ENCODE peak calls at places on chromosomes 6 and 20, in seven cellular contexts. One of them, this sample, is unnamed.

GRCh38 chr6:130517444-130517931 is 151.7 kb downstream of the TMEM200A start:
- DNase-seq in vagina: no peak
- DNase-seq in heart right ventricle: no peak
- DNase-seq in AG10803: peak
- DNase-seq in body of pancreas: no peak
- DNase-seq in astrocyte of the spinal cord: peak
- DNase-seq in psoas muscle: no peak
- DNase-seq in this sample: no peak

GRCh38 chr20:35283441-35284266 is 918 bp downstream of the EIF6 start:
- DNase-seq in AG10803: no peak
- DNase-seq in body of pancreas: no peak
- DNase-seq in psoas muscle: no peak
- DNase-seq in heart right ventricle: no peak
- DNase-seq in astrocyte of the spinal cord: no peak
- DNase-seq in vagina: no peak
- DNase-seq in this sample: no peak

GRCh38 chr6:37695857-37696219 is 1.8 kb downstream of the MDGA1 start:
- DNase-seq in vagina: no peak
- DNase-seq in psoas muscle: no peak
- DNase-seq in body of pancreas: no peak
- DNase-seq in AG10803: peak
- DNase-seq in astrocyte of the spinal cord: no peak
- DNase-seq in heart right ventricle: no peak
- DNase-seq in this sample: no peak

GRCh38 chr20:52864895-52865590 is 107.1 kb upstream of the TSHZ2 start:
- DNase-seq in astrocyte of the spinal cord: no peak
- DNase-seq in psoas muscle: no peak
- DNase-seq in heart right ventricle: no peak
- DNase-seq in body of pancreas: no peak
- DNase-seq in AG10803: no peak
- DNase-seq in vagina: no peak
- DNase-seq in this sample: no peak

GRCh38 chr20:5122861-5123260 is 3.1 kb upstream of the PCNA start:
- DNase-seq in body of pancreas: no peak
- DNase-seq in heart right ventricle: no peak
- DNase-seq in psoas muscle: no peak
- DNase-seq in vagina: no peak
- DNase-seq in AG10803: no peak
- DNase-seq in astrocyte of the spinal cord: no peak
- DNase-seq in this sample: peak

GRCh38 chr6:122610690-122611455 is 668 bp downstream of the PKIB start:
- DNase-seq in psoas muscle: peak
- DNase-seq in vagina: no peak
- DNase-seq in heart right ventricle: peak
- DNase-seq in astrocyte of the spinal cord: peak
- DNase-seq in AG10803: no peak
- DNase-seq in body of pancreas: peak
- DNase-seq in this sample: no peak

GRCh38 chr6:35948725-35949124 is 27.8 kb upstream of the SRPK1 start:
- DNase-seq in body of pancreas: no peak
- DNase-seq in AG10803: no peak
- DNase-seq in astrocyte of the spinal cord: peak
- DNase-seq in heart right ventricle: no peak
- DNase-seq in psoas muscle: no peak
- DNase-seq in vagina: no peak
- DNase-seq in this sample: peak

GRCh38 chr20:19781235-19781634 is 23.2 kb downstream of the RIN2 start:
- DNase-seq in AG10803: no peak
- DNase-seq in psoas muscle: no peak
- DNase-seq in heart right ventricle: no peak
- DNase-seq in vagina: no peak
- DNase-seq in astrocyte of the spinal cord: no peak
- DNase-seq in body of pancreas: no peak
- DNase-seq in this sample: no peak

GRCh38 chr6:23036401-23036983 is 467.1 kb downstream of the HDGFL1 start:
- DNase-seq in heart right ventricle: no peak
- DNase-seq in AG10803: no peak
- DNase-seq in vagina: no peak
- DNase-seq in body of pancreas: no peak
- DNase-seq in astrocyte of the spinal cord: peak
- DNase-seq in psoas muscle: no peak
- DNase-seq in this sample: no peak

GRCh38 chr20:17896247-17896723 is 72.3 kb downstream of the SNX5 start:
- DNase-seq in heart right ventricle: no peak
- DNase-seq in body of pancreas: no peak
- DNase-seq in vagina: no peak
- DNase-seq in psoas muscle: no peak
- DNase-seq in astrocyte of the spinal cord: no peak
- DNase-seq in AG10803: no peak
- DNase-seq in this sample: no peak

GRCh38 chr6:31776563-31776960 is 566 bp downstream of the VWA7 start:
- DNase-seq in psoas muscle: no peak
- DNase-seq in vagina: no peak
- DNase-seq in AG10803: no peak
- DNase-seq in heart right ventricle: no peak
- DNase-seq in astrocyte of the spinal cord: no peak
- DNase-seq in body of pancreas: no peak
- DNase-seq in this sample: no peak

GRCh38 chr6:147127587-147127986 is 76.6 kb upstream of the STXBP5 start:
- DNase-seq in heart right ventricle: no peak
- DNase-seq in astrocyte of the spinal cord: no peak
- DNase-seq in AG10803: peak
- DNase-seq in vagina: no peak
- DNase-seq in psoas muscle: no peak
- DNase-seq in body of pancreas: no peak
- DNase-seq in this sample: no peak

GRCh38 chr6:31626952-31627351 is 6.4 kb downstream of the PRRC2A start:
- DNase-seq in psoas muscle: no peak
- DNase-seq in astrocyte of the spinal cord: no peak
- DNase-seq in heart right ventricle: no peak
- DNase-seq in AG10803: no peak
- DNase-seq in body of pancreas: no peak
- DNase-seq in vagina: no peak
- DNase-seq in this sample: no peak

GRCh38 chr6:2101213-2101612 is 144.2 kb downstream of the GMDS start:
- DNase-seq in body of pancreas: no peak
- DNase-seq in AG10803: peak
- DNase-seq in psoas muscle: no peak
- DNase-seq in heart right ventricle: no peak
- DNase-seq in astrocyte of the spinal cord: no peak
- DNase-seq in vagina: no peak
- DNase-seq in this sample: no peak

GRCh38 chr6:99348220-99348822 is 1.2 kb downstream of the FAXC start:
- DNase-seq in body of pancreas: no peak
- DNase-seq in vagina: no peak
- DNase-seq in astrocyte of the spinal cord: no peak
- DNase-seq in psoas muscle: no peak
- DNase-seq in AG10803: no peak
- DNase-seq in heart right ventricle: no peak
- DNase-seq in this sample: no peak

GRCh38 chr20:5674176-5674660 is 76.0 kb upstream of the SHLD1 start:
- DNase-seq in AG10803: no peak
- DNase-seq in heart right ventricle: no peak
- DNase-seq in body of pancreas: peak
- DNase-seq in vagina: no peak
- DNase-seq in psoas muscle: no peak
- DNase-seq in astrocyte of the spinal cord: peak
- DNase-seq in this sample: no peak

GRCh38 chr20:56368351-56369134 is 9.8 kb downstream of the FAM210B start:
- DNase-seq in psoas muscle: no peak
- DNase-seq in heart right ventricle: no peak
- DNase-seq in AG10803: no peak
- DNase-seq in vagina: no peak
- DNase-seq in body of pancreas: no peak
- DNase-seq in astrocyte of the spinal cord: no peak
- DNase-seq in this sample: no peak

GRCh38 chr6:34736838-34737237 is 20.5 kb upstream of the SNRPC start:
- DNase-seq in AG10803: no peak
- DNase-seq in heart right ventricle: no peak
- DNase-seq in body of pancreas: no peak
- DNase-seq in vagina: no peak
- DNase-seq in psoas muscle: no peak
- DNase-seq in astrocyte of the spinal cord: no peak
- DNase-seq in this sample: no peak

GRCh38 chr20:10721112-10721896 is 47.5 kb upstream of the JAG1 start:
- DNase-seq in vagina: no peak
- DNase-seq in astrocyte of the spinal cord: peak
- DNase-seq in AG10803: no peak
- DNase-seq in heart right ventricle: no peak
- DNase-seq in psoas muscle: no peak
- DNase-seq in body of pancreas: no peak
- DNase-seq in this sample: no peak

GRCh38 chr20:23061713-23062561 is 12.5 kb upstream of the THBD start:
- DNase-seq in astrocyte of the spinal cord: peak
- DNase-seq in heart right ventricle: peak
- DNase-seq in body of pancreas: peak
- DNase-seq in vagina: no peak
- DNase-seq in AG10803: peak
- DNase-seq in psoas muscle: peak
- DNase-seq in this sample: peak

GRCh38 chr6:137661601-137662000 is 167.4 kb upstream of the OLIG3 start:
- DNase-seq in vagina: no peak
- DNase-seq in astrocyte of the spinal cord: no peak
- DNase-seq in heart right ventricle: peak
- DNase-seq in body of pancreas: peak
- DNase-seq in AG10803: peak
- DNase-seq in psoas muscle: no peak
- DNase-seq in this sample: peak
- TF ChIP-seq CTCF in vagina: no peak
- TF ChIP-seq CTCF in astrocyte of the spinal cord: peak
- TF ChIP-seq CTCF in heart right ventricle: peak
- TF ChIP-seq CTCF in body of pancreas: peak
- TF ChIP-seq CTCF in AG10803: peak
- TF ChIP-seq CTCF in psoas muscle: peak
- TF ChIP-seq CTCF in this sample: peak

DNA sequence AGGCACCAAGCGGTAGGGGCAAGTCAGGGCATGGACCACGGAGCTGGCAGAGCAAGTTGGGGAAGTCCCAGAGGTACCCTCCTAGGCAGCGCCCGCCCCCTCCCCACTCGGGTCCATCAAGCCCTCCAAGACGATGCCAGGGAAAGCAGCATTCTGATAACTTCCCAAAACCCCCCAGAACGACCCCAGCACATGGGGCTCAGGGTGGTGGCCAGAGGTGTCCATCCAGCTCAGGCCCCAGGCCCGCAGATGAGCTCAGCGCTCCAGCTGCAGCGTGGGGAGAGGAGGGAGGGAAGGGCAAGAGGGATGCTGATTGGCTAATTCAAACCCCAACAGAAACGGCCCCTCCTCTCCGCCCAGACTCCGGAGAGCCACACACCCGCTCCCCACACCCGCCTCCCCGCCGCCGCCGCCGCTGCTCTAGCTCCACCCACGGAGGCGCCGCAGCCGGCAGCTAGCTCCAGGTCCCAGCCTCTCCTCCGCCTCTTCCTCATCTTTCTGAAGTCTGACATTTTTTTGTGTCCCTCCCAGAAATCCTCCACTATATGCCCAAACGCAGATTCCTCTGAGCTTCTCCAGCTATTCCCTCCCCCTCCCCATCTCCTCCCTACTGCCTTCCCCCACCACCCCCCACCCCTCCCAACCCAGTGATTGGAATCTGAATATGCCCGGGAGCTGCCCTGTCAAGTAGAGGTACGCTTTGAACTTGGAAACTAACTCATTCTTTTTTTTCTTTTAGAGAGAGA is 40.3 kb upstream of the TLDC2 start:
- DNase-seq in astrocyte of the spinal cord: peak
- DNase-seq in heart right ventricle: peak
- DNase-seq in psoas muscle: peak
- DNase-seq in AG10803: peak
- DNase-seq in body of pancreas: peak
- DNase-seq in vagina: peak
- DNase-seq in this sample: peak
- H3K4me3 ChIP-seq in astrocyte of the spinal cord: peak
- H3K4me3 ChIP-seq in heart right ventricle: no peak
- H3K4me3 ChIP-seq in psoas muscle: peak
- H3K4me3 ChIP-seq in AG10803: peak
- H3K4me3 ChIP-seq in body of pancreas: no peak
- H3K4me3 ChIP-seq in vagina: peak
- H3K4me3 ChIP-seq in this sample: peak

GRCh38 chr6:143176090-143177021 is 115.7 kb downstream of the AIG1 start:
- DNase-seq in psoas muscle: no peak
- DNase-seq in AG10803: peak
- DNase-seq in vagina: no peak
- DNase-seq in heart right ventricle: no peak
- DNase-seq in body of pancreas: no peak
- DNase-seq in astrocyte of the spinal cord: peak
- DNase-seq in this sample: peak
- TF ChIP-seq CTCF in psoas muscle: no peak
- TF ChIP-seq CTCF in AG10803: peak
- TF ChIP-seq CTCF in vagina: no peak
- TF ChIP-seq CTCF in heart right ventricle: no peak
- TF ChIP-seq CTCF in body of pancreas: no peak
- TF ChIP-seq CTCF in astrocyte of the spinal cord: peak
- TF ChIP-seq CTCF in this sample: no peak

GRCh38 chr20:48357714-48358113 is 470.1 kb downstream of the PREX1 start:
- DNase-seq in astrocyte of the spinal cord: no peak
- DNase-seq in psoas muscle: no peak
- DNase-seq in body of pancreas: no peak
- DNase-seq in vagina: no peak
- DNase-seq in AG10803: no peak
- DNase-seq in heart right ventricle: no peak
- DNase-seq in this sample: no peak

GRCh38 chr20:48364055-48364454 is 463.7 kb downstream of the PREX1 start:
- DNase-seq in heart right ventricle: no peak
- DNase-seq in AG10803: no peak
- DNase-seq in body of pancreas: no peak
- DNase-seq in astrocyte of the spinal cord: no peak
- DNase-seq in vagina: no peak
- DNase-seq in psoas muscle: no peak
- DNase-seq in this sample: no peak

GRCh38 chr20:48360338-48360698 is 467.5 kb downstream of the PREX1 start:
- DNase-seq in body of pancreas: no peak
- DNase-seq in AG10803: no peak
- DNase-seq in astrocyte of the spinal cord: no peak
- DNase-seq in psoas muscle: no peak
- DNase-seq in heart right ventricle: no peak
- DNase-seq in vagina: no peak
- DNase-seq in this sample: no peak

GRCh38 chr20:48358176-48358575 is 469.6 kb downstream of the PREX1 start:
- DNase-seq in body of pancreas: no peak
- DNase-seq in heart right ventricle: no peak
- DNase-seq in astrocyte of the spinal cord: no peak
- DNase-seq in vagina: no peak
- DNase-seq in psoas muscle: no peak
- DNase-seq in AG10803: no peak
- DNase-seq in this sample: no peak

DNA sequence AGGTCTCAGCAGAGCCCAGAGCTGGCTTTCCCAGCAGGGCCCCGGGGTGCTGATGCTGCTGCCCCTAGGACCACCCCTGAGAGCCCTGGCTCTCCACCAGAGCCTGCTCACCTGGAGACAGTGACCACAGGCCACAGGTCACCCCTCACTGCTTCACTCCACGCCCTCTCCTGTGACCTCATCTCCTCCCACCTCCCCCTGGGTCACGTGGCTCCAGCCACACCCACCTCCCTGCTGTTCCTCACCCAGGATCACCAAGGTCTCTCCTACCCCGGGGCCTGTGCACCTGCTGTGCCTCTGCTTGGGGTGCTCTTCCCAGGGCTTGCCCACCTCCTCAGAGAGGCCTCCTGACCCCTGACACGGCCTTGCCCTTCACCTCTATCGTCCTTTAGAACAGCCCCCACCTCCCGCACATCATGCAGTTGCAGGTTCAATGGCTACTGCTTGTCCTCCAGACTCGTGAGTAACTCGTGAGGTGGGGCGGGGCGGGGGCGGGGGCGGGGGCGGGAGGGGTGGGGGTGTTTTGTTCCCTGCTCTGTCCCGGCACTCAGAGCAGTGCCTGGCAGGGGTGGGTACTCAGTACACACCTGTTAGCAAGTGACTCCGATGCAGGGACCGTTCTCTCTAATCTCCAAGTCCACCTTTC is 468.0 kb downstream of the PREX1 start:
- DNase-seq in heart right ventricle: no peak
- DNase-seq in psoas muscle: no peak
- DNase-seq in AG10803: no peak
- DNase-seq in vagina: no peak
- DNase-seq in body of pancreas: no peak
- DNase-seq in astrocyte of the spinal cord: no peak
- DNase-seq in this sample: no peak
- H3K4me3 ChIP-seq in heart right ventricle: no peak
- H3K4me3 ChIP-seq in psoas muscle: no peak
- H3K4me3 ChIP-seq in AG10803: no peak
- H3K4me3 ChIP-seq in vagina: no peak
- H3K4me3 ChIP-seq in body of pancreas: no peak
- H3K4me3 ChIP-seq in astrocyte of the spinal cord: no peak
- H3K4me3 ChIP-seq in this sample: no peak